ENCODE peak calls at places on chromosomes 3 and 15, in seven cellular contexts. J is fibroblast of lung; V is stimulated activated naive B cell treated with anti-CD40 and anti-IgM and Interleukin-4, amounts not matched to agents 10 μg/mL and 1 μg/mL and 100 μg/mL, for 72 hours; E is activated CD4-positive, alpha-beta T cell treated with anti-CD3 and anti-CD28 coated beads, Interleukin-2, amount 50 U/mL, for 48 hours; M is stimulated activated CD4-positive, alpha-beta T cell treated with anti-CD3 and anti-CD28 coated beads, Interleukin-2, amount 100 ng/mL, for 48 hours; B is heart left ventricle; Y is ELR. X is an unnamed sample.

GRCh38 chr3:74630602-74631001 is 16.1 kb upstream of the CNTN3 start:
- DNase-seq in J (peak; percentile 66), M (no peak), B (no peak), Y (no peak), E (no peak), V (no peak), X (no peak)

GRCh38 chr15:77538011-77538410 is 94.7 kb downstream of the LINGO1 start:
- DNase-seq in E (no peak), Y (no peak), J (no peak), M (no peak), V (peak; percentile 11), B (no peak), X (no peak)

GRCh38 chr3:113948015-113948917 is 453 bp downstream of the ZDHHC23 start:
- DNase-seq in V (peak; percentile 39), M (peak; percentile 20), B (no peak), Y (peak; percentile 33), E (peak; percentile 43), J (no peak), X (no peak)

GRCh38 chr15:63082366-63082765 is 39.3 kb upstream of the LACTB start:
- DNase-seq in B (no peak), Y (no peak), V (no peak), E (no peak), J (no peak), M (no peak), X (no peak)

GRCh38 chr3:64244011-64244942 is 19.0 kb upstream of the PRICKLE2 start:
- DNase-seq in Y (peak; percentile 74), B (no peak), M (no peak), V (no peak), J (peak; percentile 31), E (no peak), X (no peak)

GRCh38 chr3:136042608-136043221 is 77.2 kb downstream of the PPP2R3A start:
- DNase-seq in J (peak; percentile 79), B (no peak), V (no peak), M (no peak), E (no peak), Y (peak; percentile 82), X (peak; percentile 15)

GRCh38 chr15:74444106-74445062 is 10.6 kb upstream of the SEMA7A start:
- DNase-seq in B (no peak), Y (no peak), M (no peak), E (no peak), V (no peak), J (no peak), X (no peak)

GRCh38 chr15:100731259-100732156 is 129.1 kb downstream of the ASB7 start:
- DNase-seq in V (no peak), B (no peak), E (no peak), M (no peak), Y (peak; percentile 47), J (no peak), X (no peak)

GRCh38 chr3:98985406-98985805 is 83.9 kb upstream of the DCBLD2 start:
- DNase-seq in M (no peak), B (no peak), Y (peak; percentile 45), E (no peak), V (no peak), J (peak; percentile 61), X (no peak)

GRCh38 chr15:25054329-25054728 is 99.5 kb downstream of the SNRPN start:
- DNase-seq in J (no peak), M (no peak), B (no peak), V (no peak), Y (no peak), E (no peak), X (no peak)

GRCh38 chr15:96276438-96277210 is 53.9 kb upstream of the NR2F2 start:
- DNase-seq in V (no peak), M (no peak), J (peak; percentile 73), B (no peak), Y (peak; percentile 84), E (no peak), X (no peak)